ENCODE peak calls at places on chromosomes 6 and 20, in seven cellular contexts. One of them, this sample, is unnamed.

GRCh38 chr20:61948586-61949362 is 116.9 kb downstream of the TAF4 start:
- DNase-seq in BE2C: no peak
- DNase-seq in AG09309: no peak
- DNase-seq in Peyer's patch: no peak
- DNase-seq in EH: no peak
- DNase-seq in cardiac muscle cell: no peak
- DNase-seq in NCI-H1105 treated with DMSO at 0.1 percent for 48 hours: no peak
- DNase-seq in this sample: peak

GRCh38 chr6:15462717-15463525 is 199.9 kb downstream of the DTNBP1 start:
- DNase-seq in BE2C: no peak
- DNase-seq in AG09309: peak
- DNase-seq in Peyer's patch: no peak
- DNase-seq in EH: peak
- DNase-seq in cardiac muscle cell: peak
- DNase-seq in NCI-H1105 treated with DMSO at 0.1 percent for 48 hours: no peak
- DNase-seq in this sample: no peak

GRCh38 chr20:34566978-34567884 is 8.7 kb downstream of the MAP1LC3A start:
- DNase-seq in BE2C: no peak
- DNase-seq in AG09309: no peak
- DNase-seq in Peyer's patch: no peak
- DNase-seq in EH: no peak
- DNase-seq in cardiac muscle cell: no peak
- DNase-seq in NCI-H1105 treated with DMSO at 0.1 percent for 48 hours: no peak
- DNase-seq in this sample: no peak

GRCh38 chr20:1327827-1328679 is 886 bp downstream of the SDCBP2 start:
- DNase-seq in BE2C: no peak
- DNase-seq in AG09309: no peak
- DNase-seq in Peyer's patch: peak
- DNase-seq in EH: no peak
- DNase-seq in cardiac muscle cell: no peak
- DNase-seq in NCI-H1105 treated with DMSO at 0.1 percent for 48 hours: no peak
- DNase-seq in this sample: no peak

GRCh38 chr6:36443951-36444428 is 1.2 kb downstream of the KCTD20 start:
- DNase-seq in BE2C: peak
- DNase-seq in AG09309: no peak
- DNase-seq in Peyer's patch: no peak
- DNase-seq in EH: peak
- DNase-seq in cardiac muscle cell: no peak
- DNase-seq in NCI-H1105 treated with DMSO at 0.1 percent for 48 hours: peak
- DNase-seq in this sample: no peak

GRCh38 chr20:57653546-57653900 is 33.3 kb upstream of the ZBP1 start:
- DNase-seq in BE2C: no peak
- DNase-seq in AG09309: no peak
- DNase-seq in Peyer's patch: peak
- DNase-seq in EH: no peak
- DNase-seq in cardiac muscle cell: no peak
- DNase-seq in NCI-H1105 treated with DMSO at 0.1 percent for 48 hours: no peak
- DNase-seq in this sample: no peak

GRCh38 chr6:31575335-31575901 is at the start of gene TNF:
- DNase-seq in BE2C: no peak
- DNase-seq in AG09309: no peak
- DNase-seq in Peyer's patch: peak
- DNase-seq in EH: no peak
- DNase-seq in cardiac muscle cell: no peak
- DNase-seq in NCI-H1105 treated with DMSO at 0.1 percent for 48 hours: no peak
- DNase-seq in this sample: peak

GRCh38 chr20:14896569-14896968 is 559.2 kb upstream of the FLRT3 start:
- DNase-seq in BE2C: no peak
- DNase-seq in AG09309: no peak
- DNase-seq in Peyer's patch: no peak
- DNase-seq in EH: no peak
- DNase-seq in cardiac muscle cell: no peak
- DNase-seq in NCI-H1105 treated with DMSO at 0.1 percent for 48 hours: peak
- DNase-seq in this sample: no peak

GRCh38 chr6:170114956-170115855 is 175.7 kb downstream of the DLL1 start:
- DNase-seq in BE2C: peak
- DNase-seq in AG09309: no peak
- DNase-seq in Peyer's patch: peak
- DNase-seq in EH: no peak
- DNase-seq in cardiac muscle cell: peak
- DNase-seq in NCI-H1105 treated with DMSO at 0.1 percent for 48 hours: peak
- DNase-seq in this sample: no peak

GRCh38 chr20:48933017-48933766 is 11.7 kb downstream of the ARFGEF2 start:
- DNase-seq in BE2C: no peak
- DNase-seq in AG09309: no peak
- DNase-seq in Peyer's patch: peak
- DNase-seq in EH: no peak
- DNase-seq in cardiac muscle cell: no peak
- DNase-seq in NCI-H1105 treated with DMSO at 0.1 percent for 48 hours: peak
- DNase-seq in this sample: no peak

GRCh38 chr20:11172881-11173280 is 499.1 kb upstream of the JAG1 start:
- DNase-seq in BE2C: no peak
- DNase-seq in AG09309: no peak
- DNase-seq in Peyer's patch: no peak
- DNase-seq in EH: no peak
- DNase-seq in cardiac muscle cell: peak
- DNase-seq in NCI-H1105 treated with DMSO at 0.1 percent for 48 hours: no peak
- DNase-seq in this sample: no peak

GRCh38 chr6:116459927-116460326 is 1.2 kb upstream of the CALHM6 start:
- DNase-seq in BE2C: no peak
- DNase-seq in AG09309: no peak
- DNase-seq in Peyer's patch: no peak
- DNase-seq in EH: no peak
- DNase-seq in cardiac muscle cell: no peak
- DNase-seq in NCI-H1105 treated with DMSO at 0.1 percent for 48 hours: no peak
- DNase-seq in this sample: no peak

GRCh38 chr6:148128014-148128730 is 214.5 kb upstream of the SASH1 start:
- DNase-seq in BE2C: no peak
- DNase-seq in AG09309: peak
- DNase-seq in Peyer's patch: no peak
- DNase-seq in EH: peak
- DNase-seq in cardiac muscle cell: no peak
- DNase-seq in NCI-H1105 treated with DMSO at 0.1 percent for 48 hours: no peak
- DNase-seq in this sample: no peak

GRCh38 chr20:47708953-47709833 is 76.1 kb downstream of the SULF2 start:
- DNase-seq in BE2C: peak
- DNase-seq in AG09309: no peak
- DNase-seq in Peyer's patch: no peak
- DNase-seq in EH: no peak
- DNase-seq in cardiac muscle cell: no peak
- DNase-seq in NCI-H1105 treated with DMSO at 0.1 percent for 48 hours: peak
- DNase-seq in this sample: no peak

GRCh38 chr20:58389324-58389967 is 417 bp downstream of the VAPB start:
- DNase-seq in BE2C: peak
- DNase-seq in AG09309: no peak
- DNase-seq in Peyer's patch: no peak
- DNase-seq in EH: peak
- DNase-seq in cardiac muscle cell: peak
- DNase-seq in NCI-H1105 treated with DMSO at 0.1 percent for 48 hours: no peak
- DNase-seq in this sample: peak